ENCODE peak calls at places on chromosomes 4 and X, in seven cellular contexts. One of them, this sample, is unnamed. For H3K4me1, the result is how much of the 10 kb centered on the place peaks cover.

GRCh38 chr4:187135878-187136277 is 412.2 kb upstream of the FAT1 start:
- DNase-seq in colonic mucosa: no peak
- DNase-seq in HCT116: no peak
- DNase-seq in IMR-90: no peak
- DNase-seq in SK-N-SH: no peak
- DNase-seq in GM23248: no peak
- DNase-seq in mesendoderm: no peak
- DNase-seq in this sample: no peak

GRCh38 chr4:90515191-90515590 is 388.0 kb downstream of the CCSER1 start:
- DNase-seq in colonic mucosa: no peak
- DNase-seq in HCT116: no peak
- DNase-seq in IMR-90: no peak
- DNase-seq in SK-N-SH: no peak
- DNase-seq in GM23248: no peak
- DNase-seq in mesendoderm: no peak
- DNase-seq in this sample: peak

GRCh38 chr4:76377922-76378321 is 43.0 kb downstream of the CCDC158 start:
- DNase-seq in colonic mucosa: peak
- DNase-seq in HCT116: peak
- DNase-seq in IMR-90: peak
- DNase-seq in SK-N-SH: peak
- DNase-seq in GM23248: peak
- DNase-seq in mesendoderm: peak
- DNase-seq in this sample: peak

GRCh38 chrX:107542500-107542899 is 85.8 kb upstream of the PRPS1 start:
- DNase-seq in colonic mucosa: no peak
- DNase-seq in HCT116: peak
- DNase-seq in IMR-90: peak
- DNase-seq in SK-N-SH: peak
- DNase-seq in GM23248: peak
- DNase-seq in mesendoderm: peak
- DNase-seq in this sample: peak

GRCh38 chrX:74534569-74535038 is 79.8 kb downstream of the RLIM start:
- DNase-seq in colonic mucosa: no peak
- DNase-seq in HCT116: no peak
- DNase-seq in IMR-90: peak
- DNase-seq in SK-N-SH: no peak
- DNase-seq in GM23248: peak
- DNase-seq in mesendoderm: peak
- DNase-seq in this sample: peak

GRCh38 chrX:23317799-23318724 is 16.6 kb upstream of the PTCHD1 start:
- DNase-seq in colonic mucosa: peak
- DNase-seq in HCT116: no peak
- DNase-seq in IMR-90: no peak
- DNase-seq in SK-N-SH: peak
- DNase-seq in GM23248: peak
- DNase-seq in mesendoderm: peak
- DNase-seq in this sample: peak

GRCh38 chr4:87896020-87896621 is 63.4 kb downstream of the MEPE start:
- DNase-seq in colonic mucosa: no peak
- DNase-seq in HCT116: peak
- DNase-seq in IMR-90: peak
- DNase-seq in SK-N-SH: no peak
- DNase-seq in GM23248: peak
- DNase-seq in mesendoderm: peak
- DNase-seq in this sample: peak

GRCh38 chr4:14607001-14607400 is 395.3 kb upstream of the CPEB2 start:
- DNase-seq in colonic mucosa: no peak
- DNase-seq in HCT116: no peak
- DNase-seq in IMR-90: no peak
- DNase-seq in SK-N-SH: no peak
- DNase-seq in GM23248: no peak
- DNase-seq in mesendoderm: no peak
- DNase-seq in this sample: no peak

GRCh38 chrX:149286940-149287349 is 218.2 kb downstream of the IDS start:
- DNase-seq in colonic mucosa: peak
- DNase-seq in HCT116: peak
- DNase-seq in IMR-90: peak
- DNase-seq in SK-N-SH: peak
- DNase-seq in GM23248: peak
- DNase-seq in mesendoderm: peak
- DNase-seq in this sample: peak

GRCh38 chrX:129754266-129755024 is 15.7 kb downstream of the XPNPEP2 start:
- DNase-seq in colonic mucosa: no peak
- DNase-seq in HCT116: no peak
- DNase-seq in IMR-90: no peak
- DNase-seq in SK-N-SH: no peak
- DNase-seq in GM23248: no peak
- DNase-seq in mesendoderm: peak
- DNase-seq in this sample: no peak

GRCh38 chrX:154348114-154348531 is 26.3 kb downstream of the FLNA start:
- DNase-seq in colonic mucosa: no peak
- DNase-seq in HCT116: no peak
- DNase-seq in IMR-90: no peak
- DNase-seq in SK-N-SH: no peak
- DNase-seq in GM23248: peak
- DNase-seq in mesendoderm: peak
- DNase-seq in this sample: no peak

GRCh38 chr4:6198278-6198677 is 2.1 kb downstream of the JAKMIP1 start:
- DNase-seq in colonic mucosa: no peak
- DNase-seq in HCT116: no peak
- DNase-seq in IMR-90: no peak
- DNase-seq in SK-N-SH: no peak
- DNase-seq in GM23248: no peak
- DNase-seq in mesendoderm: peak
- DNase-seq in this sample: no peak

GRCh38 chr4:40176602-40177001 is 20.2 kb upstream of the RHOH start:
- DNase-seq in colonic mucosa: no peak
- DNase-seq in HCT116: no peak
- DNase-seq in IMR-90: no peak
- DNase-seq in SK-N-SH: no peak
- DNase-seq in GM23248: no peak
- DNase-seq in mesendoderm: peak
- DNase-seq in this sample: no peak

GRCh38 chrX:106022238-106022637 is 16.3 kb downstream of the SERPINA7 start:
- DNase-seq in colonic mucosa: no peak
- DNase-seq in HCT116: no peak
- DNase-seq in IMR-90: no peak
- DNase-seq in SK-N-SH: no peak
- DNase-seq in GM23248: no peak
- DNase-seq in mesendoderm: no peak
- DNase-seq in this sample: no peak

GRCh38 chr4:165410214-165410613 is 31.4 kb downstream of the CPE start:
- DNase-seq in colonic mucosa: no peak
- DNase-seq in HCT116: no peak
- DNase-seq in IMR-90: no peak
- DNase-seq in SK-N-SH: no peak
- DNase-seq in GM23248: no peak
- DNase-seq in mesendoderm: no peak
- DNase-seq in this sample: no peak

GRCh38 chr4:154399259-154399974 is 92.2 kb downstream of the DCHS2 start:
- DNase-seq in colonic mucosa: no peak
- DNase-seq in HCT116: no peak
- DNase-seq in IMR-90: peak
- DNase-seq in SK-N-SH: no peak
- DNase-seq in GM23248: peak
- DNase-seq in mesendoderm: peak
- DNase-seq in this sample: peak

GRCh38 chr4:90536408-90536807 is 409.2 kb downstream of the CCSER1 start:
- DNase-seq in colonic mucosa: no peak
- DNase-seq in HCT116: no peak
- DNase-seq in IMR-90: no peak
- DNase-seq in SK-N-SH: peak
- DNase-seq in GM23248: no peak
- DNase-seq in mesendoderm: no peak
- DNase-seq in this sample: no peak

GRCh38 chr4:134848681-134849080 is 647.1 kb upstream of the PABPC4L start:
- DNase-seq in colonic mucosa: no peak
- DNase-seq in HCT116: no peak
- DNase-seq in IMR-90: no peak
- DNase-seq in SK-N-SH: no peak
- DNase-seq in GM23248: no peak
- DNase-seq in mesendoderm: no peak
- DNase-seq in this sample: no peak

GRCh38 chr4:182843813-182844325 is 73.3 kb downstream of the DCTD start:
- DNase-seq in colonic mucosa: no peak
- DNase-seq in HCT116: no peak
- DNase-seq in IMR-90: no peak
- DNase-seq in SK-N-SH: no peak
- DNase-seq in GM23248: no peak
- DNase-seq in mesendoderm: no peak
- DNase-seq in this sample: no peak

GRCh38 chr4:89586318-89586717 is 250.6 kb downstream of the SNCA start:
- DNase-seq in colonic mucosa: no peak
- DNase-seq in HCT116: no peak
- DNase-seq in IMR-90: no peak
- DNase-seq in SK-N-SH: no peak
- DNase-seq in GM23248: no peak
- DNase-seq in mesendoderm: peak
- DNase-seq in this sample: no peak

GRCh38 chrX:48025561-48025960 is 18.8 kb downstream of the SPACA5 start:
- DNase-seq in colonic mucosa: peak
- DNase-seq in HCT116: peak
- DNase-seq in IMR-90: peak
- DNase-seq in SK-N-SH: peak
- DNase-seq in GM23248: peak
- DNase-seq in mesendoderm: peak
- DNase-seq in this sample: peak

GRCh38 chr4:25081866-25082471 is 51.2 kb upstream of the LGI2 start:
- DNase-seq in colonic mucosa: no peak
- DNase-seq in HCT116: no peak
- DNase-seq in IMR-90: no peak
- DNase-seq in SK-N-SH: no peak
- DNase-seq in GM23248: no peak
- DNase-seq in mesendoderm: peak
- DNase-seq in this sample: no peak

GRCh38 chr4:92172203-92172602 is 131.6 kb upstream of the GRID2 start:
- DNase-seq in colonic mucosa: no peak
- DNase-seq in HCT116: no peak
- DNase-seq in IMR-90: no peak
- DNase-seq in SK-N-SH: no peak
- DNase-seq in GM23248: peak
- DNase-seq in mesendoderm: no peak
- DNase-seq in this sample: peak

GRCh38 chrX:134692990-134693389 is 34.7 kb upstream of the PLAC1 start:
- DNase-seq in colonic mucosa: no peak
- DNase-seq in HCT116: no peak
- DNase-seq in IMR-90: peak
- DNase-seq in SK-N-SH: no peak
- DNase-seq in GM23248: peak
- DNase-seq in mesendoderm: no peak
- DNase-seq in this sample: no peak

GRCh38 chr4:82889287-82889686 is 1.7 kb downstream of the SEC31A start:
- DNase-seq in colonic mucosa: no peak
- DNase-seq in HCT116: no peak
- DNase-seq in IMR-90: no peak
- DNase-seq in SK-N-SH: no peak
- DNase-seq in GM23248: peak
- DNase-seq in mesendoderm: no peak
- DNase-seq in this sample: no peak
- H3K4me1 ChIP-seq in colonic mucosa: under half
- H3K4me1 ChIP-seq in HCT116: under half
- H3K4me1 ChIP-seq in IMR-90: under half
- H3K4me1 ChIP-seq in SK-N-SH: under half
- H3K4me1 ChIP-seq in GM23248: under half
- H3K4me1 ChIP-seq in mesendoderm: under half
- H3K4me1 ChIP-seq in this sample: half or more

GRCh38 chr4:158159718-158160094 is 13.1 kb downstream of the GASK1B start:
- DNase-seq in colonic mucosa: no peak
- DNase-seq in HCT116: no peak
- DNase-seq in IMR-90: no peak
- DNase-seq in SK-N-SH: no peak
- DNase-seq in GM23248: no peak
- DNase-seq in mesendoderm: no peak
- DNase-seq in this sample: no peak
- H3K9ac ChIP-seq in colonic mucosa: no peak
- H3K9ac ChIP-seq in HCT116: no peak
- H3K9ac ChIP-seq in IMR-90: no peak
- H3K9ac ChIP-seq in SK-N-SH: no peak
- H3K9ac ChIP-seq in GM23248: no peak
- H3K9ac ChIP-seq in mesendoderm: no peak
- H3K9ac ChIP-seq in this sample: no peak

GRCh38 chr4:113450681-113451080 is 310.9 kb downstream of the CAMK2D start:
- DNase-seq in colonic mucosa: no peak
- DNase-seq in HCT116: no peak
- DNase-seq in IMR-90: no peak
- DNase-seq in SK-N-SH: no peak
- DNase-seq in GM23248: no peak
- DNase-seq in mesendoderm: no peak
- DNase-seq in this sample: no peak

GRCh38 chr4:113447061-113447460 is 314.5 kb downstream of the CAMK2D start:
- DNase-seq in colonic mucosa: no peak
- DNase-seq in HCT116: no peak
- DNase-seq in IMR-90: no peak
- DNase-seq in SK-N-SH: no peak
- DNase-seq in GM23248: peak
- DNase-seq in mesendoderm: no peak
- DNase-seq in this sample: no peak

GRCh38 chr4:113452152-113452551 is 309.4 kb downstream of the CAMK2D start:
- DNase-seq in colonic mucosa: no peak
- DNase-seq in HCT116: no peak
- DNase-seq in IMR-90: no peak
- DNase-seq in SK-N-SH: no peak
- DNase-seq in GM23248: no peak
- DNase-seq in mesendoderm: no peak
- DNase-seq in this sample: no peak

GRCh38 chr4:113447695-113448265 is 313.8 kb downstream of the CAMK2D start:
- DNase-seq in colonic mucosa: no peak
- DNase-seq in HCT116: no peak
- DNase-seq in IMR-90: no peak
- DNase-seq in SK-N-SH: no peak
- DNase-seq in GM23248: no peak
- DNase-seq in mesendoderm: no peak
- DNase-seq in this sample: no peak

DNA sequence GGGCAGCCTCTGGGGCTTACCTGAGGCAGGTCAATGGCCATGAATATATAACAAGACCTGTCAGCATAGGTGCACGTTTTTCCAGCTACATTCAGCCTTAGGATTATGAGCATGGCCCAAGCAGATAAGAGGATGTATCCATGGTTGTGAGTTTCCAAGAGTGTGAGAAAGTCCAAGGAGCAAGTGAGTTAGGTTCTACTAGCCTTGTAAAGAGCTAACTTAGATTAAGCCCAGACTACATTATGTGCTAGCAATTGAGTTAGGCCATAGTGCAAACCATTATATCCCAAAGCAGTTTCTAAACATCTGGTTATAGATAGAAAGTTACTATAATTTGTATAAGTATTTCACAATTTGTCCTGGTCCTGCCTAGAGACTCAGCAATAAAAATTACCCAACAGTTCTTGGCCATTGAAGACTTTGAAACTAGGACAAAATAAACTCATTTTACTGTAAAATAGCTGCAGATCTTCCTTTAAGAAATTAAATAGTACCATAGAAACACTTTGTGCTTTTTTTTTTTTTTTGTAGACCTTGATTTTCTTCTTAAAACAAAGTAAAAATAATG is 312.0 kb downstream of the CAMK2D start:
- DNase-seq in colonic mucosa: no peak
- DNase-seq in HCT116: no peak
- DNase-seq in IMR-90: no peak
- DNase-seq in SK-N-SH: no peak
- DNase-seq in GM23248: peak
- DNase-seq in mesendoderm: no peak
- DNase-seq in this sample: peak
- H3K4me1 ChIP-seq in colonic mucosa: under half
- H3K4me1 ChIP-seq in HCT116: under half
- H3K4me1 ChIP-seq in IMR-90: under half
- H3K4me1 ChIP-seq in SK-N-SH: under half
- H3K4me1 ChIP-seq in GM23248: under half
- H3K4me1 ChIP-seq in mesendoderm: under half
- H3K4me1 ChIP-seq in this sample: half or more

GRCh38 chr4:169611157-169611556 is 1.2 kb downstream of the NEK1 start:
- DNase-seq in colonic mucosa: no peak
- DNase-seq in HCT116: no peak
- DNase-seq in IMR-90: no peak
- DNase-seq in SK-N-SH: no peak
- DNase-seq in GM23248: peak
- DNase-seq in mesendoderm: no peak
- DNase-seq in this sample: peak
- H3K9ac ChIP-seq in colonic mucosa: peak
- H3K9ac ChIP-seq in HCT116: peak
- H3K9ac ChIP-seq in IMR-90: no peak
- H3K9ac ChIP-seq in SK-N-SH: peak
- H3K9ac ChIP-seq in GM23248: peak
- H3K9ac ChIP-seq in mesendoderm: no peak
- H3K9ac ChIP-seq in this sample: peak

This sample was measured in adipocyte.